ENCODE peak calls at places on chromosomes 4 and X, in seven cellular contexts. One of them, this sample, is unnamed.

GRCh38 chr4:159043861-159044260 is 59.0 kb upstream of the RAPGEF2 start:
- DNase-seq in neuronal stem cell: no peak
- DNase-seq in PC-3: no peak
- DNase-seq in upper lobe of right lung: no peak
- DNase-seq in right cardiac atrium: no peak
- DNase-seq in brain microvascular endothelial cell: no peak
- DNase-seq in cardiac muscle cell: no peak
- DNase-seq in this sample: no peak

GRCh38 chrX:68183612-68184214 is 249.6 kb downstream of the OPHN1 start:
- DNase-seq in neuronal stem cell: no peak
- DNase-seq in PC-3: peak
- DNase-seq in upper lobe of right lung: no peak
- DNase-seq in right cardiac atrium: no peak
- DNase-seq in brain microvascular endothelial cell: peak
- DNase-seq in cardiac muscle cell: peak
- DNase-seq in this sample: no peak

GRCh38 chrX:153921511-153922285 is 4.4 kb downstream of the ARHGAP4 start:
- DNase-seq in neuronal stem cell: no peak
- DNase-seq in PC-3: no peak
- DNase-seq in upper lobe of right lung: no peak
- DNase-seq in right cardiac atrium: no peak
- DNase-seq in brain microvascular endothelial cell: no peak
- DNase-seq in cardiac muscle cell: no peak
- DNase-seq in this sample: no peak

GRCh38 chrX:107752714-107753113 is 22.9 kb downstream of the TSC22D3 start:
- DNase-seq in neuronal stem cell: no peak
- DNase-seq in PC-3: no peak
- DNase-seq in upper lobe of right lung: no peak
- DNase-seq in right cardiac atrium: no peak
- DNase-seq in brain microvascular endothelial cell: no peak
- DNase-seq in cardiac muscle cell: no peak
- DNase-seq in this sample: no peak

GRCh38 chrX:23699636-23700194 is 32.4 kb downstream of the PRDX4 start:
- DNase-seq in neuronal stem cell: no peak
- DNase-seq in PC-3: no peak
- DNase-seq in upper lobe of right lung: no peak
- DNase-seq in right cardiac atrium: peak
- DNase-seq in brain microvascular endothelial cell: no peak
- DNase-seq in cardiac muscle cell: peak
- DNase-seq in this sample: no peak

GRCh38 chrX:121110536-121110935 is 63.1 kb downstream of the GLUD2 start:
- DNase-seq in neuronal stem cell: no peak
- DNase-seq in PC-3: no peak
- DNase-seq in upper lobe of right lung: no peak
- DNase-seq in right cardiac atrium: no peak
- DNase-seq in brain microvascular endothelial cell: no peak
- DNase-seq in cardiac muscle cell: no peak
- DNase-seq in this sample: no peak

GRCh38 chr4:138802499-138802898 is 213.1 kb upstream of the NOCT start:
- DNase-seq in neuronal stem cell: no peak
- DNase-seq in PC-3: peak
- DNase-seq in upper lobe of right lung: no peak
- DNase-seq in right cardiac atrium: no peak
- DNase-seq in brain microvascular endothelial cell: no peak
- DNase-seq in cardiac muscle cell: no peak
- DNase-seq in this sample: no peak

GRCh38 chrX:130330706-130331105 is 9.0 kb upstream of the SLC25A14 start:
- DNase-seq in neuronal stem cell: peak
- DNase-seq in PC-3: peak
- DNase-seq in upper lobe of right lung: peak
- DNase-seq in right cardiac atrium: no peak
- DNase-seq in brain microvascular endothelial cell: peak
- DNase-seq in cardiac muscle cell: peak
- DNase-seq in this sample: peak

GRCh38 chrX:118360429-118361125 is 14.7 kb downstream of the WDR44 start:
- DNase-seq in neuronal stem cell: no peak
- DNase-seq in PC-3: peak
- DNase-seq in upper lobe of right lung: no peak
- DNase-seq in right cardiac atrium: no peak
- DNase-seq in brain microvascular endothelial cell: no peak
- DNase-seq in cardiac muscle cell: no peak
- DNase-seq in this sample: no peak

DNA sequence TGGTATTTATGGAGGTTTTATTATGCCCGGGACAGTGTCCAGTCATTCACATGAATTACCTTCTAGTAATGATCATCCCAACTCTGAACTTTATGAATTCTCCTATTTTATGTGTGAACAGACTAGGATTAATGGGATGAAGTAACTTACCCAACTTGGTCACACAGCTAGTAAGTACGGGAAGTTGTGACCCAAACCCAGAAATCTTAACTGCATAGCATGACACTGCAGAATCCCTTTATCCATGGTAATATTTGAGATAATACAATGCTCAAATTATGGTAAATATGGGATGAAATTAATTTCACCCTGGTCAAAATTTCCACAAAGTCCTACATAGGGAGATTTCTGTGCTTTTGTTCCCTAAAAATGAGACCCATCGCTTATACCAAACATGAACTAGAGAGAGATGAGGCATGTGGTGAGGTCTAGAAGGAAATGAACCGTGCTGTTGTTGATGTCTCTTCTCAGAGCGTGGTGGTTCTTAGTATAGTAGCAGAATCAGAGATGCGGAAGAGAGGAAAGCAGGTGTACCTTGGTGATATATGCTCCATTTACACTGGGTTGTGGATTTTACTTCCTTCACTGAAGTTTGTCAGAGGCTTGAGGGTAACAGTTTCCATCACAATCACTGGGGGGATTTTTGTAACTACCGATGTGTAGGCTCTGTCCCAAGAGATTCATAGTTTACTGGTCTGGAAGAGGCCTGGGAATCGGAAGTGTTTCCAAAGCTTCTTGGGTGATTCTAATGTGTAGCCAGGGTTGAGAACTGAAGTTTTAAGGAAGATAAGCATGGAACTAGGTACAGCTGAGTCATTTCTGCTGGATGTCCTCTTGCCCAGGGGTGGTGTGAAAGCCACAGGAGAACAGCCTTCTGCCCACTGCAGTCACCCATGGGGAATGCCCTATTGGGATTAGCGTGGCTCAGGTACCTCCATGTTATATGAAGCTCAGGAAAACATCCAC is 30.2 kb upstream of the FAM9C start:
- DNase-seq in neuronal stem cell: no peak
- DNase-seq in PC-3: no peak
- DNase-seq in upper lobe of right lung: no peak
- DNase-seq in right cardiac atrium: no peak
- DNase-seq in brain microvascular endothelial cell: no peak
- DNase-seq in cardiac muscle cell: no peak
- DNase-seq in this sample: peak
- H3K4me3 ChIP-seq in neuronal stem cell: no peak
- H3K4me3 ChIP-seq in PC-3: no peak
- H3K4me3 ChIP-seq in upper lobe of right lung: no peak
- H3K4me3 ChIP-seq in right cardiac atrium: no peak
- H3K4me3 ChIP-seq in brain microvascular endothelial cell: no peak
- H3K4me3 ChIP-seq in cardiac muscle cell: no peak
- H3K4me3 ChIP-seq in this sample: no peak

GRCh38 chr4:99651811-99652545 is 5.7 kb downstream of the C4orf54 start:
- DNase-seq in neuronal stem cell: no peak
- DNase-seq in PC-3: no peak
- DNase-seq in upper lobe of right lung: peak
- DNase-seq in right cardiac atrium: no peak
- DNase-seq in brain microvascular endothelial cell: no peak
- DNase-seq in cardiac muscle cell: no peak
- DNase-seq in this sample: no peak
- H3K4me3 ChIP-seq in neuronal stem cell: no peak
- H3K4me3 ChIP-seq in PC-3: no peak
- H3K4me3 ChIP-seq in upper lobe of right lung: no peak
- H3K4me3 ChIP-seq in right cardiac atrium: no peak
- H3K4me3 ChIP-seq in brain microvascular endothelial cell: no peak
- H3K4me3 ChIP-seq in cardiac muscle cell: no peak
- H3K4me3 ChIP-seq in this sample: no peak

GRCh38 chr4:1683903-1684755 is at the start of gene FAM53A:
- DNase-seq in neuronal stem cell: peak
- DNase-seq in PC-3: peak
- DNase-seq in upper lobe of right lung: peak
- DNase-seq in right cardiac atrium: peak
- DNase-seq in brain microvascular endothelial cell: peak
- DNase-seq in cardiac muscle cell: peak
- DNase-seq in this sample: peak

GRCh38 chr4:1682860-1683259 is 1.3 kb downstream of the FAM53A start:
- DNase-seq in neuronal stem cell: no peak
- DNase-seq in PC-3: no peak
- DNase-seq in upper lobe of right lung: no peak
- DNase-seq in right cardiac atrium: no peak
- DNase-seq in brain microvascular endothelial cell: no peak
- DNase-seq in cardiac muscle cell: no peak
- DNase-seq in this sample: no peak

GRCh38 chr4:1684756-1685603 is 867 bp upstream of the FAM53A start:
- DNase-seq in neuronal stem cell: no peak
- DNase-seq in PC-3: no peak
- DNase-seq in upper lobe of right lung: peak
- DNase-seq in right cardiac atrium: peak
- DNase-seq in brain microvascular endothelial cell: no peak
- DNase-seq in cardiac muscle cell: no peak
- DNase-seq in this sample: peak

GRCh38 chr4:1685604-1686150 is 1.6 kb upstream of the FAM53A start:
- DNase-seq in neuronal stem cell: no peak
- DNase-seq in PC-3: no peak
- DNase-seq in upper lobe of right lung: no peak
- DNase-seq in right cardiac atrium: no peak
- DNase-seq in brain microvascular endothelial cell: no peak
- DNase-seq in cardiac muscle cell: no peak
- DNase-seq in this sample: no peak

GRCh38 chr4:1683371-1683902 is 676 bp downstream of the FAM53A start:
- DNase-seq in neuronal stem cell: peak
- DNase-seq in PC-3: peak
- DNase-seq in upper lobe of right lung: no peak
- DNase-seq in right cardiac atrium: peak
- DNase-seq in brain microvascular endothelial cell: peak
- DNase-seq in cardiac muscle cell: peak
- DNase-seq in this sample: no peak
- H3K4me3 ChIP-seq in neuronal stem cell: peak
- H3K4me3 ChIP-seq in PC-3: peak
- H3K4me3 ChIP-seq in upper lobe of right lung: peak
- H3K4me3 ChIP-seq in right cardiac atrium: peak
- H3K4me3 ChIP-seq in brain microvascular endothelial cell: peak
- H3K4me3 ChIP-seq in cardiac muscle cell: peak
- H3K4me3 ChIP-seq in this sample: peak

GRCh38 chr4:151641167-151641566 is 119.6 kb downstream of the GATB start:
- DNase-seq in neuronal stem cell: no peak
- DNase-seq in PC-3: peak
- DNase-seq in upper lobe of right lung: no peak
- DNase-seq in right cardiac atrium: no peak
- DNase-seq in brain microvascular endothelial cell: peak
- DNase-seq in cardiac muscle cell: no peak
- DNase-seq in this sample: no peak
- H3K4me3 ChIP-seq in neuronal stem cell: no peak
- H3K4me3 ChIP-seq in PC-3: no peak
- H3K4me3 ChIP-seq in upper lobe of right lung: no peak
- H3K4me3 ChIP-seq in right cardiac atrium: no peak
- H3K4me3 ChIP-seq in brain microvascular endothelial cell: no peak
- H3K4me3 ChIP-seq in cardiac muscle cell: no peak
- H3K4me3 ChIP-seq in this sample: no peak

DNA sequence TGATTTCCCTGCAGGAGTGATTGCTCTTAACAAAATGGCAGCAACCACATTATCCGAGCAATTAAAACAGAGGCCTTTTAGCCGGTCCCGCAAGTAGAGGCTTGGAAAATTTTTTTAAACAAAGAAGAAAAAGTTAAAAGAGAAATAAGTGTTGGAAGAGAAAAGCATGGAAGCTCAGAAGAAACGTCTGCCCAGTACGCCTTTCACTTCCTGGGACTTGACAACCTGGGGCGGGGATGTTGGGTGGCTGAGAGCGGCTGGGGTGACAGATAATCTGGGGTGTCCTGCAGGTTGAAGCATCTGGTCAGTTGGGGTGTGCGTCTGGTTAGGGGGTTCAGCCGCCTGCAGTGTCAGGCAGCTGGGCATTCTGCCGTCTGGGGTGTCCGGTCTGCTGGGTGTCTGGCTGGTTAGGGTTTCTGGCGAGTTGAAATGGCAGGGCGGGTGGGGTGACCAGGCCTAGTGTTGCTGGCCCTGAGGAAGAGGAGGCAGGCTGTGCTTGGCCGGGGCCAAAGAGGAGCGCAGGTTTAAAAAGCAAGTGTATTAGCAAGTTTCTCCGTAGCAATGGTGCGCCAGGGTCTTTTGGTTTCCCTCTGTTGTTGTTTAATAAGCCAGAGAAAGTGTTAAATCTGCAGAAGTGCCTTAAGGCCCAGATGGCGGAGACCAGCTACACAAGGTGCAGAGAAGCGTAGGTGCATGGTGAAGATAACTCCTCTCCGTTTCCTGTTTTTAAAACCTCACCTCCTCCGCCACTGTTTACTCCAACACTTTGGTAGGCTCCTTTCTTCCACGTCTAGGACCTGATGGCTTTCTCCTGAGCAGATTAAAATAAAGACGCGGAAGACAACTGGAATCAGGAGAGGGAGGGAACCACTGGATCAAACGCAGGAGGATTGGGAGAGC is 5.6 kb downstream of the HAND2 start:
- DNase-seq in neuronal stem cell: no peak
- DNase-seq in PC-3: no peak
- DNase-seq in upper lobe of right lung: no peak
- DNase-seq in right cardiac atrium: no peak
- DNase-seq in brain microvascular endothelial cell: no peak
- DNase-seq in cardiac muscle cell: peak
- DNase-seq in this sample: no peak
- H3K4me3 ChIP-seq in neuronal stem cell: no peak
- H3K4me3 ChIP-seq in PC-3: no peak
- H3K4me3 ChIP-seq in upper lobe of right lung: no peak
- H3K4me3 ChIP-seq in right cardiac atrium: peak
- H3K4me3 ChIP-seq in brain microvascular endothelial cell: no peak
- H3K4me3 ChIP-seq in cardiac muscle cell: peak
- H3K4me3 ChIP-seq in this sample: no peak

GRCh38 chrX:71910526-71911022 is at the start of gene NHSL2:
- DNase-seq in neuronal stem cell: peak
- DNase-seq in PC-3: no peak
- DNase-seq in upper lobe of right lung: no peak
- DNase-seq in right cardiac atrium: peak
- DNase-seq in brain microvascular endothelial cell: no peak
- DNase-seq in cardiac muscle cell: peak
- DNase-seq in this sample: no peak
- H3K4me3 ChIP-seq in neuronal stem cell: peak
- H3K4me3 ChIP-seq in PC-3: no peak
- H3K4me3 ChIP-seq in upper lobe of right lung: peak
- H3K4me3 ChIP-seq in right cardiac atrium: peak
- H3K4me3 ChIP-seq in brain microvascular endothelial cell: peak
- H3K4me3 ChIP-seq in cardiac muscle cell: peak
- H3K4me3 ChIP-seq in this sample: no peak

GRCh38 chrX:43973249-43973672 is at the start of gene NDP:
- DNase-seq in neuronal stem cell: no peak
- DNase-seq in PC-3: peak
- DNase-seq in upper lobe of right lung: no peak
- DNase-seq in right cardiac atrium: no peak
- DNase-seq in brain microvascular endothelial cell: no peak
- DNase-seq in cardiac muscle cell: peak
- DNase-seq in this sample: no peak
- H3K4me3 ChIP-seq in neuronal stem cell: no peak
- H3K4me3 ChIP-seq in PC-3: peak
- H3K4me3 ChIP-seq in upper lobe of right lung: peak
- H3K4me3 ChIP-seq in right cardiac atrium: peak
- H3K4me3 ChIP-seq in brain microvascular endothelial cell: peak
- H3K4me3 ChIP-seq in cardiac muscle cell: peak
- H3K4me3 ChIP-seq in this sample: no peak